ENCODE peak calls at places on chromosomes 12 and 14, in eight cellular contexts. One of them, this sample, is unnamed.
A peak's percentile ranks its signal among the peaks of the same experiment; 100 is the strongest.

GRCh38 chr12:69254046-69254445 is 14.7 kb downstream of the CPSF6 start:
- DNase-seq in kidney: no peak
- DNase-seq in NCI-H524: no peak
- DNase-seq in IMR-90: peak; percentile 46
- DNase-seq in ascending aorta: no peak
- DNase-seq in astrocyte of the hippocampus: peak; percentile 38
- DNase-seq in GM18507: no peak
- DNase-seq in brain microvascular endothelial cell: no peak
- DNase-seq in this sample: no peak

GRCh38 chr14:80426686-80427085 is 215.4 kb upstream of the DIO2 start:
- DNase-seq in kidney: no peak
- DNase-seq in NCI-H524: no peak
- DNase-seq in IMR-90: peak; percentile 52
- DNase-seq in ascending aorta: no peak
- DNase-seq in astrocyte of the hippocampus: no peak
- DNase-seq in GM18507: no peak
- DNase-seq in brain microvascular endothelial cell: peak; percentile 24
- DNase-seq in this sample: no peak

GRCh38 chr12:47988073-47989022 is 15.9 kb downstream of the COL2A1 start:
- DNase-seq in kidney: peak; percentile 17
- DNase-seq in NCI-H524: peak; percentile 66
- DNase-seq in IMR-90: peak; percentile 33
- DNase-seq in ascending aorta: no peak
- DNase-seq in astrocyte of the hippocampus: peak; percentile 67
- DNase-seq in GM18507: no peak
- DNase-seq in brain microvascular endothelial cell: no peak
- DNase-seq in this sample: no peak

GRCh38 chr12:105194947-105195346 is 41.0 kb downstream of the APPL2 start:
- DNase-seq in kidney: no peak
- DNase-seq in NCI-H524: no peak
- DNase-seq in IMR-90: no peak
- DNase-seq in ascending aorta: no peak
- DNase-seq in astrocyte of the hippocampus: no peak
- DNase-seq in GM18507: no peak
- DNase-seq in brain microvascular endothelial cell: no peak
- DNase-seq in this sample: no peak

GRCh38 chr12:81088221-81088620 is 10.3 kb downstream of the ACSS3 start:
- DNase-seq in kidney: no peak
- DNase-seq in NCI-H524: no peak
- DNase-seq in IMR-90: no peak
- DNase-seq in ascending aorta: no peak
- DNase-seq in astrocyte of the hippocampus: no peak
- DNase-seq in GM18507: no peak
- DNase-seq in brain microvascular endothelial cell: no peak
- DNase-seq in this sample: no peak

GRCh38 chr14:98704441-98704840 is 567.6 kb downstream of the BCL11B start:
- DNase-seq in kidney: no peak
- DNase-seq in NCI-H524: no peak
- DNase-seq in IMR-90: no peak
- DNase-seq in ascending aorta: no peak
- DNase-seq in astrocyte of the hippocampus: no peak
- DNase-seq in GM18507: no peak
- DNase-seq in brain microvascular endothelial cell: no peak
- DNase-seq in this sample: no peak

GRCh38 chr12:4133636-4134433 is 139.7 kb upstream of the CCND2 start:
- DNase-seq in kidney: no peak
- DNase-seq in NCI-H524: peak; percentile 34
- DNase-seq in IMR-90: no peak
- DNase-seq in ascending aorta: peak; percentile 55
- DNase-seq in astrocyte of the hippocampus: no peak
- DNase-seq in GM18507: no peak
- DNase-seq in brain microvascular endothelial cell: no peak
- DNase-seq in this sample: no peak

GRCh38 chr14:87196436-87196835 is 796.5 kb downstream of the GALC start:
- DNase-seq in kidney: no peak
- DNase-seq in NCI-H524: no peak
- DNase-seq in IMR-90: no peak
- DNase-seq in ascending aorta: no peak
- DNase-seq in astrocyte of the hippocampus: no peak
- DNase-seq in GM18507: no peak
- DNase-seq in brain microvascular endothelial cell: no peak
- DNase-seq in this sample: no peak

GRCh38 chr14:64692597-64693350 is 11.4 kb upstream of the PLEKHG3 start:
- DNase-seq in kidney: no peak
- DNase-seq in NCI-H524: no peak
- DNase-seq in IMR-90: no peak
- DNase-seq in ascending aorta: peak; percentile 9
- DNase-seq in astrocyte of the hippocampus: no peak
- DNase-seq in GM18507: no peak
- DNase-seq in brain microvascular endothelial cell: no peak
- DNase-seq in this sample: no peak

GRCh38 chr14:90381999-90382451 is 14.8 kb upstream of the CALM1 start:
- DNase-seq in kidney: peak; percentile 75
- DNase-seq in NCI-H524: peak; percentile 55
- DNase-seq in IMR-90: no peak
- DNase-seq in ascending aorta: peak; percentile 72
- DNase-seq in astrocyte of the hippocampus: no peak
- DNase-seq in GM18507: no peak
- DNase-seq in brain microvascular endothelial cell: no peak
- DNase-seq in this sample: no peak

GRCh38 chr12:21456291-21456780 is 18.9 kb downstream of the PYROXD1 start:
- DNase-seq in kidney: no peak
- DNase-seq in NCI-H524: no peak
- DNase-seq in IMR-90: no peak
- DNase-seq in ascending aorta: no peak
- DNase-seq in astrocyte of the hippocampus: no peak
- DNase-seq in GM18507: no peak
- DNase-seq in brain microvascular endothelial cell: no peak
- DNase-seq in this sample: peak; percentile 70

GRCh38 chr14:72518809-72519377 is 375.0 kb downstream of the DPF3 start:
- DNase-seq in kidney: no peak
- DNase-seq in NCI-H524: no peak
- DNase-seq in IMR-90: no peak
- DNase-seq in ascending aorta: no peak
- DNase-seq in astrocyte of the hippocampus: no peak
- DNase-seq in GM18507: peak; percentile 30
- DNase-seq in brain microvascular endothelial cell: no peak
- DNase-seq in this sample: peak; percentile 71

GRCh38 chr12:4720637-4720995 is 416 bp downstream of the GALNT8 start:
- DNase-seq in kidney: no peak
- DNase-seq in NCI-H524: no peak
- DNase-seq in IMR-90: no peak
- DNase-seq in ascending aorta: no peak
- DNase-seq in astrocyte of the hippocampus: no peak
- DNase-seq in GM18507: no peak
- DNase-seq in brain microvascular endothelial cell: no peak
- DNase-seq in this sample: no peak

GRCh38 chr12:121626087-121626852 is at the start of gene ORAI1:
- DNase-seq in kidney: peak; percentile 99
- DNase-seq in NCI-H524: peak; percentile 65
- DNase-seq in IMR-90: peak; percentile 91
- DNase-seq in ascending aorta: peak; percentile 98
- DNase-seq in astrocyte of the hippocampus: peak; percentile 99
- DNase-seq in GM18507: peak; percentile 84
- DNase-seq in brain microvascular endothelial cell: peak; percentile 85
- DNase-seq in this sample: peak; percentile 97

GRCh38 chr14:68784995-68785816 is 7.7 kb downstream of the ZFP36L1 start:
- DNase-seq in kidney: no peak
- DNase-seq in NCI-H524: no peak
- DNase-seq in IMR-90: peak; percentile 86
- DNase-seq in ascending aorta: peak; percentile 61
- DNase-seq in astrocyte of the hippocampus: peak; percentile 52
- DNase-seq in GM18507: no peak
- DNase-seq in brain microvascular endothelial cell: no peak
- DNase-seq in this sample: no peak

GRCh38 chr12:51368640-51369517 is 22.3 kb downstream of the GALNT6 start:
- DNase-seq in kidney: peak; percentile 89
- DNase-seq in NCI-H524: no peak
- DNase-seq in IMR-90: peak; percentile 60
- DNase-seq in ascending aorta: peak; percentile 77
- DNase-seq in astrocyte of the hippocampus: peak; percentile 43
- DNase-seq in GM18507: peak; percentile 98
- DNase-seq in brain microvascular endothelial cell: peak; percentile 82
- DNase-seq in this sample: peak; percentile 91

GRCh38 chr14:91333640-91334039 is 84.0 kb downstream of the CCDC88C start:
- DNase-seq in kidney: no peak
- DNase-seq in NCI-H524: no peak
- DNase-seq in IMR-90: no peak
- DNase-seq in ascending aorta: no peak
- DNase-seq in astrocyte of the hippocampus: no peak
- DNase-seq in GM18507: no peak
- DNase-seq in brain microvascular endothelial cell: no peak
- DNase-seq in this sample: no peak

GRCh38 chr12:116182359-116183063 is 95.0 kb downstream of the MED13L start:
- DNase-seq in kidney: no peak
- DNase-seq in NCI-H524: no peak
- DNase-seq in IMR-90: no peak
- DNase-seq in ascending aorta: no peak
- DNase-seq in astrocyte of the hippocampus: no peak
- DNase-seq in GM18507: no peak
- DNase-seq in brain microvascular endothelial cell: no peak
- DNase-seq in this sample: no peak

GRCh38 chr12:112798019-112798760 is 6.6 kb downstream of the RPH3A start:
- DNase-seq in kidney: no peak
- DNase-seq in NCI-H524: no peak
- DNase-seq in IMR-90: no peak
- DNase-seq in ascending aorta: no peak
- DNase-seq in astrocyte of the hippocampus: no peak
- DNase-seq in GM18507: no peak
- DNase-seq in brain microvascular endothelial cell: no peak
- DNase-seq in this sample: no peak

GRCh38 chr14:29144598-29144997 is 378.0 kb downstream of the FOXG1 start:
- DNase-seq in kidney: no peak
- DNase-seq in NCI-H524: no peak
- DNase-seq in IMR-90: peak; percentile 99
- DNase-seq in ascending aorta: no peak
- DNase-seq in astrocyte of the hippocampus: peak; percentile 37
- DNase-seq in GM18507: no peak
- DNase-seq in brain microvascular endothelial cell: peak; percentile 32
- DNase-seq in this sample: no peak

GRCh38 chr12:124625867-124626675 is 58.7 kb upstream of the NCOR2 start:
- DNase-seq in kidney: peak; percentile 95
- DNase-seq in NCI-H524: no peak
- DNase-seq in IMR-90: peak; percentile 53
- DNase-seq in ascending aorta: peak; percentile 96
- DNase-seq in astrocyte of the hippocampus: peak; percentile 73
- DNase-seq in GM18507: no peak
- DNase-seq in brain microvascular endothelial cell: peak; percentile 69
- DNase-seq in this sample: no peak

GRCh38 chr12:65918057-65918456 is 93.8 kb downstream of the HMGA2 start:
- DNase-seq in kidney: no peak
- DNase-seq in NCI-H524: no peak
- DNase-seq in IMR-90: no peak
- DNase-seq in ascending aorta: no peak
- DNase-seq in astrocyte of the hippocampus: no peak
- DNase-seq in GM18507: no peak
- DNase-seq in brain microvascular endothelial cell: no peak
- DNase-seq in this sample: no peak

GRCh38 chr12:102329883-102330282 is 132.2 kb upstream of the PMCH start:
- DNase-seq in kidney: no peak
- DNase-seq in NCI-H524: no peak
- DNase-seq in IMR-90: no peak
- DNase-seq in ascending aorta: no peak
- DNase-seq in astrocyte of the hippocampus: no peak
- DNase-seq in GM18507: no peak
- DNase-seq in brain microvascular endothelial cell: no peak
- DNase-seq in this sample: no peak

GRCh38 chr14:44736326-44736725 is 225.4 kb downstream of the KLHL28 start:
- DNase-seq in kidney: no peak
- DNase-seq in NCI-H524: no peak
- DNase-seq in IMR-90: no peak
- DNase-seq in ascending aorta: no peak
- DNase-seq in astrocyte of the hippocampus: no peak
- DNase-seq in GM18507: no peak
- DNase-seq in brain microvascular endothelial cell: no peak
- DNase-seq in this sample: no peak

GRCh38 chr14:100504372-100505078 is 82.7 kb downstream of the BEGAIN start:
- DNase-seq in kidney: no peak
- DNase-seq in NCI-H524: no peak
- DNase-seq in IMR-90: peak; percentile 28
- DNase-seq in ascending aorta: no peak
- DNase-seq in astrocyte of the hippocampus: no peak
- DNase-seq in GM18507: no peak
- DNase-seq in brain microvascular endothelial cell: peak; percentile 18
- DNase-seq in this sample: no peak

GRCh38 chr14:29390046-29390841 is 537.4 kb downstream of the PRKD1 start:
- DNase-seq in kidney: no peak
- DNase-seq in NCI-H524: no peak
- DNase-seq in IMR-90: no peak
- DNase-seq in ascending aorta: no peak
- DNase-seq in astrocyte of the hippocampus: peak; percentile 50
- DNase-seq in GM18507: no peak
- DNase-seq in brain microvascular endothelial cell: no peak
- DNase-seq in this sample: no peak

GRCh38 chr12:108337235-108338223 is 1.6 kb downstream of the CMKLR1 start:
- DNase-seq in kidney: no peak
- DNase-seq in NCI-H524: no peak
- DNase-seq in IMR-90: peak; percentile 8
- DNase-seq in ascending aorta: peak; percentile 73
- DNase-seq in astrocyte of the hippocampus: no peak
- DNase-seq in GM18507: peak; percentile 45
- DNase-seq in brain microvascular endothelial cell: peak; percentile 42
- DNase-seq in this sample: no peak

GRCh38 chr14:49417790-49418189 is 168.4 kb downstream of the RPS29 start:
- DNase-seq in kidney: no peak
- DNase-seq in NCI-H524: no peak
- DNase-seq in IMR-90: no peak
- DNase-seq in ascending aorta: no peak
- DNase-seq in astrocyte of the hippocampus: no peak
- DNase-seq in GM18507: no peak
- DNase-seq in brain microvascular endothelial cell: no peak
- DNase-seq in this sample: no peak

GRCh38 chr14:53900499-53900898 is 56.1 kb downstream of the BMP4 start:
- DNase-seq in kidney: peak; percentile 58
- DNase-seq in NCI-H524: no peak
- DNase-seq in IMR-90: no peak
- DNase-seq in ascending aorta: no peak
- DNase-seq in astrocyte of the hippocampus: no peak
- DNase-seq in GM18507: no peak
- DNase-seq in brain microvascular endothelial cell: no peak
- DNase-seq in this sample: no peak

GRCh38 chr14:98941481-98941880 is 330.5 kb downstream of the BCL11B start:
- DNase-seq in kidney: no peak
- DNase-seq in NCI-H524: no peak
- DNase-seq in IMR-90: no peak
- DNase-seq in ascending aorta: no peak
- DNase-seq in astrocyte of the hippocampus: no peak
- DNase-seq in GM18507: no peak
- DNase-seq in brain microvascular endothelial cell: no peak
- DNase-seq in this sample: no peak

GRCh38 chr12:52201520-52201839 is 9.7 kb upstream of the KRT80 start:
- DNase-seq in kidney: no peak
- DNase-seq in NCI-H524: peak; percentile 56
- DNase-seq in IMR-90: no peak
- DNase-seq in ascending aorta: no peak
- DNase-seq in astrocyte of the hippocampus: no peak
- DNase-seq in GM18507: no peak
- DNase-seq in brain microvascular endothelial cell: no peak
- DNase-seq in this sample: no peak

GRCh38 chr12:62934799-62935674 is at the start of gene PPM1H:
- DNase-seq in kidney: peak; percentile 96
- DNase-seq in NCI-H524: peak; percentile 49
- DNase-seq in IMR-90: peak; percentile 11
- DNase-seq in ascending aorta: peak; percentile 69
- DNase-seq in astrocyte of the hippocampus: peak; percentile 71
- DNase-seq in GM18507: peak; percentile 26
- DNase-seq in brain microvascular endothelial cell: peak; percentile 29
- DNase-seq in this sample: peak; percentile 18

GRCh38 chr12:92505373-92506340 is 197.1 kb upstream of the PLEKHG7 start:
- DNase-seq in kidney: peak; percentile 92
- DNase-seq in NCI-H524: no peak
- DNase-seq in IMR-90: peak; percentile 50
- DNase-seq in ascending aorta: peak; percentile 79
- DNase-seq in astrocyte of the hippocampus: no peak
- DNase-seq in GM18507: no peak
- DNase-seq in brain microvascular endothelial cell: peak; percentile 12
- DNase-seq in this sample: peak; percentile 31

GRCh38 chr12:113200016-113200797 is 14.7 kb downstream of the RITA1 start:
- DNase-seq in kidney: peak; percentile 46
- DNase-seq in NCI-H524: no peak
- DNase-seq in IMR-90: no peak
- DNase-seq in ascending aorta: no peak
- DNase-seq in astrocyte of the hippocampus: no peak
- DNase-seq in GM18507: no peak
- DNase-seq in brain microvascular endothelial cell: no peak
- DNase-seq in this sample: no peak

This sample was measured in T-helper 2 cell treated with Interferon-gamma antibody and Interleukin-4, amounts not matched to agents 5 μg/mL and 100 μg/mL, for 36 hours.